ENCODE peak calls at places on chromosome 7, in ten cellular contexts. N is stomach, D is cardiac muscle cell, B is colonic mucosa, O is endodermal cell, Y is lung, T is uterus, Q is SK-N-SH, M is PC-3, W is ovary. C is an unnamed sample. For H3K4me1, the result is how much of the 10 kb centered on the place peaks cover.

GRCh38 chr7:131471605-131472004 is 84.8 kb downstream of the PODXL start:
- DNase-seq in N (no peak), D (no peak), B (no peak), O (peak), Y (no peak), T (no peak), Q (no peak), M (no peak), W (no peak), C (no peak)

GRCh38 chr7:51118628-51119027 is 198.0 kb downstream of the COBL start:
- DNase-seq in N (no peak), D (peak), B (no peak), O (no peak), Y (no peak), T (no peak), Q (no peak), M (no peak), W (no peak), C (no peak)

GRCh38 chr7:150999497-151000225 is 8.8 kb downstream of the NOS3 start:
- DNase-seq in N (no peak), D (no peak), B (no peak), O (no peak), Y (no peak), T (no peak), Q (peak), M (no peak), W (no peak), C (no peak)

GRCh38 chr7:79212334-79212733 is 241.1 kb downstream of the MAGI2 start:
- DNase-seq in N (no peak), D (no peak), B (no peak), O (no peak), Y (no peak), T (no peak), Q (no peak), M (no peak), W (no peak), C (no peak)

GRCh38 chr7:20744913-20745587 is 41.6 kb downstream of the SP8 start:
- DNase-seq in N (no peak), D (peak), B (no peak), O (no peak), Y (no peak), T (no peak), Q (no peak), M (peak), W (no peak), C (no peak)

GRCh38 chr7:154299736-154300135 is 247.5 kb downstream of the DPP6 start:
- DNase-seq in N (no peak), D (no peak), B (no peak), O (no peak), Y (no peak), T (no peak), Q (peak), M (no peak), W (no peak), C (no peak)

GRCh38 chr7:127997226-127997922 is 33.9 kb downstream of the LRRC4 start:
- DNase-seq in N (no peak), D (no peak), B (no peak), O (no peak), Y (no peak), T (no peak), Q (no peak), M (no peak), W (no peak), C (no peak)

GRCh38 chr7:151679868-151680534 is 160.3 kb upstream of the RHEB start:
- DNase-seq in N (no peak), D (no peak), B (no peak), O (no peak), Y (no peak), T (no peak), Q (no peak), M (no peak), W (no peak), C (no peak)

GRCh38 chr7:144568234-144568633 is 164.7 kb upstream of the NOBOX start:
- DNase-seq in N (no peak), D (no peak), B (no peak), O (no peak), Y (no peak), T (no peak), Q (no peak), M (no peak), W (no peak), C (no peak)

GRCh38 chr7:13560441-13560840 is 429.0 kb downstream of the ETV1 start:
- DNase-seq in N (no peak), D (no peak), B (no peak), O (no peak), Y (no peak), T (no peak), Q (no peak), M (no peak), W (no peak), C (no peak)

GRCh38 chr7:82839555-82839954 is 323.1 kb downstream of the PCLO start:
- DNase-seq in N (no peak), D (no peak), B (no peak), O (no peak), Y (no peak), T (no peak), Q (peak), M (no peak), W (no peak), C (no peak)

GRCh38 chr7:155729847-155730246 is 82.4 kb downstream of the SHH start:
- DNase-seq in N (no peak), D (no peak), B (peak), O (no peak), Y (no peak), T (no peak), Q (no peak), M (peak), W (no peak), C (no peak)

GRCh38 chr7:130385600-130386066 is 5.3 kb downstream of the CPA1 start:
- DNase-seq in N (no peak), D (no peak), B (no peak), O (no peak), Y (no peak), T (no peak), Q (no peak), M (no peak), W (no peak), C (peak)

GRCh38 chr7:41312235-41312634 is 390.7 kb downstream of the INHBA start:
- DNase-seq in N (no peak), D (no peak), B (peak), O (no peak), Y (no peak), T (no peak), Q (no peak), M (no peak), W (no peak), C (no peak)

GRCh38 chr7:101936612-101937231 is 119.3 kb downstream of the CUX1 start:
- DNase-seq in N (peak), D (no peak), B (peak), O (peak), Y (no peak), T (peak), Q (no peak), M (no peak), W (peak), C (peak)
- H3K4me1 ChIP-seq in N (under half), D (half or more), B (under half), O (under half), Y (under half), T (under half), Q (under half), M (under half), W (under half), C (half or more)

GRCh38 chr7:45978731-45979211 is 57.7 kb upstream of the IGFBP3 start:
- DNase-seq in N (no peak), D (no peak), B (peak), O (peak), Y (peak), T (no peak), Q (no peak), M (no peak), W (no peak), C (no peak)
- H3K27ac ChIP-seq in N (peak), D (peak), B (no peak), O (peak), Y (peak), T (peak), Q (peak), M (peak), W (no peak), C (peak)

GRCh38 chr7:28296571-28297483 is 115.5 kb upstream of the CREB5 start:
- DNase-seq in N (no peak), D (peak), B (peak), O (peak), Y (no peak), T (no peak), Q (no peak), M (peak), W (no peak), C (no peak)

GRCh38 chr7:28299556-28299955 is 112.8 kb upstream of the CREB5 start:
- DNase-seq in N (no peak), D (no peak), B (no peak), O (no peak), Y (no peak), T (no peak), Q (no peak), M (peak), W (no peak), C (no peak)

GRCh38 chr7:28300488-28300887 is 111.8 kb upstream of the CREB5 start:
- DNase-seq in N (no peak), D (no peak), B (no peak), O (no peak), Y (no peak), T (no peak), Q (no peak), M (no peak), W (no peak), C (no peak)

GRCh38 chr7:28297821-28298439 is 114.4 kb upstream of the CREB5 start:
- DNase-seq in N (no peak), D (no peak), B (no peak), O (no peak), Y (no peak), T (no peak), Q (no peak), M (no peak), W (no peak), C (no peak)

DNA sequence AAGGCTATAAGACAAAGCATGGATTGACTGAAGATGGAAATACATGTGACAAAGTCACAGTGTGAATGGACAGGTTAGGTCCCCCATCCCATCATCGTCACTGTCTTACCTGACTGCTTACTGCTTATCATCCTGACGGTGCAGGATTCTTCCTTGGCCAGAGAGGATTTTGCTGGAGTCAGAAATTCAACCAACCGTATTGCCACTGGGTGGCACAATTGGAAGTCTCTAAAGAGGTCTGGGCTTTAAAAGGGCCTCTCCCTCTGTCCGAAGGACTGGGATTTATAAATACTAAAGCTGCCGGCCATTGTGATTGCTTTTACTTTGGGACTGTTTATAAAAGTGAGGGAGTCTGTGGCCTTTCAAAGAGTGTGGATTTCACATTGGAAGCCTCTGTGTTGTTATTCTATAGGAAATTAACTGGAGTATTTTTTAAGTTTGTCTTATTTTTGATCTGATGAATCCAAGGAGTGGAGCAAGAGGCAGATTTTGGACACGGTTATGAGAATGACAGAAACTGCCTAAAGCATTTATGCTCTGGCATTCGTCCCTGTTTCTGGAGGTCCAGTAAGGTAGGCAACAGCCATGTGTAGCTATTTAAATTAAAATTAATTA is 113.3 kb upstream of the CREB5 start:
- DNase-seq in N (no peak), D (peak), B (no peak), O (peak), Y (no peak), T (no peak), Q (peak), M (peak), W (no peak), C (no peak)
- TF ChIP-seq CTCF in N (no peak), D (peak), B (no peak), O (peak), Y (no peak), T (peak), Q (peak), M (peak), W (no peak), C (peak)

GRCh38 chr7:7969306-7970112 is 913 bp downstream of the GLCCI1 start:
- DNase-seq in N (peak), D (peak), B (peak), O (peak), Y (peak), T (peak), Q (no peak), M (peak), W (peak), C (no peak)
- H3K4me1 ChIP-seq in N (under half), D (under half), B (under half), O (under half), Y (under half), T (under half), Q (under half), M (under half), W (under half), C (under half)

C was measured in right atrium auricular region.